ENCODE peak calls at places on chromosomes 12 and 14, in nine cellular contexts. One of them, this sample, is unnamed.

GRCh38 chr14:91246051-91246852 is 1.7 kb upstream of the GPR68 start:
- DNase-seq in MM.1S: peak
- DNase-seq in ascending aorta: no peak
- DNase-seq in AG10803: no peak
- DNase-seq in mesothelial cell of epicardium: no peak
- DNase-seq in thoracic aorta: no peak
- DNase-seq in AG09309: no peak
- DNase-seq in ovary: no peak
- DNase-seq in neural crest cell: no peak
- DNase-seq in this sample: no peak

GRCh38 chr14:96904201-96904600 is 107.0 kb downstream of the VRK1 start:
- DNase-seq in ovary: no peak
- DNase-seq in neural crest cell: no peak
- DNase-seq in AG10803: no peak
- DNase-seq in MM.1S: no peak
- DNase-seq in thoracic aorta: no peak
- DNase-seq in mesothelial cell of epicardium: no peak
- DNase-seq in AG09309: no peak
- DNase-seq in ascending aorta: no peak
- DNase-seq in this sample: no peak

GRCh38 chr12:213527-213932 is 427 bp downstream of the SLC6A12 start:
- DNase-seq in ovary: no peak
- DNase-seq in AG09309: no peak
- DNase-seq in AG10803: no peak
- DNase-seq in neural crest cell: no peak
- DNase-seq in thoracic aorta: no peak
- DNase-seq in ascending aorta: no peak
- DNase-seq in mesothelial cell of epicardium: no peak
- DNase-seq in MM.1S: no peak
- DNase-seq in this sample: no peak

GRCh38 chr12:39605996-39606395 is 13.6 kb downstream of the ABCD2 start:
- DNase-seq in MM.1S: no peak
- DNase-seq in thoracic aorta: no peak
- DNase-seq in mesothelial cell of epicardium: no peak
- DNase-seq in AG09309: no peak
- DNase-seq in ovary: no peak
- DNase-seq in AG10803: peak
- DNase-seq in ascending aorta: no peak
- DNase-seq in neural crest cell: no peak
- DNase-seq in this sample: no peak

GRCh38 chr14:39023939-39024871 is 78.8 kb downstream of the SEC23A start:
- DNase-seq in mesothelial cell of epicardium: no peak
- DNase-seq in ascending aorta: no peak
- DNase-seq in MM.1S: no peak
- DNase-seq in ovary: no peak
- DNase-seq in thoracic aorta: no peak
- DNase-seq in AG10803: no peak
- DNase-seq in neural crest cell: no peak
- DNase-seq in AG09309: no peak
- DNase-seq in this sample: no peak

GRCh38 chr12:52175411-52176350 is 16.1 kb downstream of the KRT80 start:
- DNase-seq in ovary: no peak
- DNase-seq in AG10803: no peak
- DNase-seq in mesothelial cell of epicardium: no peak
- DNase-seq in AG09309: no peak
- DNase-seq in neural crest cell: no peak
- DNase-seq in MM.1S: no peak
- DNase-seq in ascending aorta: no peak
- DNase-seq in thoracic aorta: no peak
- DNase-seq in this sample: no peak

GRCh38 chr14:93954900-93955891 is 21.2 kb downstream of the ASB2 start:
- DNase-seq in mesothelial cell of epicardium: no peak
- DNase-seq in ovary: no peak
- DNase-seq in neural crest cell: no peak
- DNase-seq in MM.1S: no peak
- DNase-seq in AG09309: no peak
- DNase-seq in ascending aorta: no peak
- DNase-seq in AG10803: no peak
- DNase-seq in thoracic aorta: no peak
- DNase-seq in this sample: peak

GRCh38 chr12:12537421-12537820 is 25.2 kb downstream of the DUSP16 start:
- DNase-seq in ovary: no peak
- DNase-seq in MM.1S: no peak
- DNase-seq in mesothelial cell of epicardium: no peak
- DNase-seq in thoracic aorta: no peak
- DNase-seq in neural crest cell: no peak
- DNase-seq in AG09309: no peak
- DNase-seq in AG10803: peak
- DNase-seq in ascending aorta: no peak
- DNase-seq in this sample: no peak

GRCh38 chr14:22870811-22871199 is 735 bp upstream of the LRP10 start:
- DNase-seq in AG09309: no peak
- DNase-seq in MM.1S: no peak
- DNase-seq in thoracic aorta: no peak
- DNase-seq in AG10803: no peak
- DNase-seq in ascending aorta: no peak
- DNase-seq in mesothelial cell of epicardium: no peak
- DNase-seq in ovary: no peak
- DNase-seq in neural crest cell: no peak
- DNase-seq in this sample: no peak

GRCh38 chr12:53219116-53219955 is 12.3 kb upstream of the ITGB7 start:
- DNase-seq in mesothelial cell of epicardium: no peak
- DNase-seq in AG10803: peak
- DNase-seq in neural crest cell: no peak
- DNase-seq in ascending aorta: no peak
- DNase-seq in thoracic aorta: no peak
- DNase-seq in ovary: no peak
- DNase-seq in AG09309: no peak
- DNase-seq in MM.1S: peak
- DNase-seq in this sample: peak

GRCh38 chr14:74019408-74019714 is 212 bp downstream of the BBOF1 start:
- DNase-seq in AG09309: no peak
- DNase-seq in ascending aorta: no peak
- DNase-seq in MM.1S: no peak
- DNase-seq in mesothelial cell of epicardium: no peak
- DNase-seq in neural crest cell: no peak
- DNase-seq in AG10803: no peak
- DNase-seq in thoracic aorta: no peak
- DNase-seq in ovary: no peak
- DNase-seq in this sample: no peak

GRCh38 chr14:28603606-28604005 is 163.0 kb upstream of the FOXG1 start:
- DNase-seq in AG10803: no peak
- DNase-seq in AG09309: no peak
- DNase-seq in MM.1S: no peak
- DNase-seq in ascending aorta: no peak
- DNase-seq in ovary: no peak
- DNase-seq in neural crest cell: no peak
- DNase-seq in mesothelial cell of epicardium: no peak
- DNase-seq in thoracic aorta: no peak
- DNase-seq in this sample: no peak

GRCh38 chr14:58249611-58250010 is 5.0 kb downstream of the PSMA3 start:
- DNase-seq in MM.1S: no peak
- DNase-seq in mesothelial cell of epicardium: no peak
- DNase-seq in AG09309: no peak
- DNase-seq in neural crest cell: no peak
- DNase-seq in thoracic aorta: no peak
- DNase-seq in ovary: no peak
- DNase-seq in AG10803: no peak
- DNase-seq in ascending aorta: no peak
- DNase-seq in this sample: no peak

GRCh38 chr14:91924871-91925726 is 22.4 kb downstream of the FBLN5 start:
- DNase-seq in thoracic aorta: no peak
- DNase-seq in ascending aorta: no peak
- DNase-seq in AG10803: peak
- DNase-seq in mesothelial cell of epicardium: peak
- DNase-seq in MM.1S: no peak
- DNase-seq in neural crest cell: no peak
- DNase-seq in AG09309: no peak
- DNase-seq in ovary: no peak
- DNase-seq in this sample: no peak

GRCh38 chr12:131608740-131609665 is 101.9 kb upstream of the SFSWAP start:
- DNase-seq in neural crest cell: peak
- DNase-seq in ascending aorta: no peak
- DNase-seq in AG10803: peak
- DNase-seq in AG09309: peak
- DNase-seq in MM.1S: no peak
- DNase-seq in mesothelial cell of epicardium: peak
- DNase-seq in ovary: peak
- DNase-seq in thoracic aorta: no peak
- DNase-seq in this sample: peak

GRCh38 chr12:33472299-33472698 is 32.7 kb upstream of the SYT10 start:
- DNase-seq in MM.1S: no peak
- DNase-seq in thoracic aorta: no peak
- DNase-seq in ascending aorta: no peak
- DNase-seq in AG10803: no peak
- DNase-seq in mesothelial cell of epicardium: no peak
- DNase-seq in ovary: no peak
- DNase-seq in AG09309: no peak
- DNase-seq in neural crest cell: no peak
- DNase-seq in this sample: no peak

GRCh38 chr14:105440554-105440900 is 20.9 kb downstream of the MTA1 start:
- DNase-seq in AG10803: no peak
- DNase-seq in MM.1S: no peak
- DNase-seq in neural crest cell: no peak
- DNase-seq in ovary: no peak
- DNase-seq in ascending aorta: no peak
- DNase-seq in thoracic aorta: no peak
- DNase-seq in AG09309: no peak
- DNase-seq in mesothelial cell of epicardium: no peak
- DNase-seq in this sample: no peak

GRCh38 chr12:112839386-112839972 is 47.9 kb downstream of the RPH3A start:
- DNase-seq in mesothelial cell of epicardium: peak
- DNase-seq in ovary: no peak
- DNase-seq in AG09309: peak
- DNase-seq in AG10803: peak
- DNase-seq in neural crest cell: no peak
- DNase-seq in ascending aorta: no peak
- DNase-seq in thoracic aorta: no peak
- DNase-seq in MM.1S: no peak
- DNase-seq in this sample: no peak

GRCh38 chr14:31886161-31886835 is 190.8 kb upstream of the ARHGAP5 start:
- DNase-seq in ovary: no peak
- DNase-seq in mesothelial cell of epicardium: no peak
- DNase-seq in AG10803: no peak
- DNase-seq in MM.1S: no peak
- DNase-seq in ascending aorta: no peak
- DNase-seq in neural crest cell: no peak
- DNase-seq in thoracic aorta: no peak
- DNase-seq in AG09309: no peak
- DNase-seq in this sample: no peak
- TF ChIP-seq CTCF in ovary: no peak
- TF ChIP-seq CTCF in mesothelial cell of epicardium: no peak
- TF ChIP-seq CTCF in AG10803: no peak
- TF ChIP-seq CTCF in MM.1S: no peak
- TF ChIP-seq CTCF in ascending aorta: no peak
- TF ChIP-seq CTCF in neural crest cell: no peak
- TF ChIP-seq CTCF in thoracic aorta: no peak
- TF ChIP-seq CTCF in AG09309: no peak
- TF ChIP-seq CTCF in this sample: no peak

GRCh38 chr12:96623155-96623554 is 133.8 kb downstream of the CFAP54 start:
- DNase-seq in AG09309: no peak
- DNase-seq in ovary: no peak
- DNase-seq in ascending aorta: no peak
- DNase-seq in mesothelial cell of epicardium: no peak
- DNase-seq in AG10803: no peak
- DNase-seq in neural crest cell: no peak
- DNase-seq in thoracic aorta: no peak
- DNase-seq in MM.1S: no peak
- DNase-seq in this sample: no peak

GRCh38 chr12:96617178-96617577 is 127.8 kb downstream of the CFAP54 start:
- DNase-seq in AG09309: no peak
- DNase-seq in ascending aorta: no peak
- DNase-seq in thoracic aorta: no peak
- DNase-seq in MM.1S: no peak
- DNase-seq in neural crest cell: no peak
- DNase-seq in ovary: no peak
- DNase-seq in mesothelial cell of epicardium: no peak
- DNase-seq in AG10803: no peak
- DNase-seq in this sample: no peak
- TF ChIP-seq CTCF in AG09309: no peak
- TF ChIP-seq CTCF in ascending aorta: no peak
- TF ChIP-seq CTCF in thoracic aorta: no peak
- TF ChIP-seq CTCF in MM.1S: peak
- TF ChIP-seq CTCF in neural crest cell: peak
- TF ChIP-seq CTCF in ovary: no peak
- TF ChIP-seq CTCF in mesothelial cell of epicardium: peak
- TF ChIP-seq CTCF in AG10803: no peak
- TF ChIP-seq CTCF in this sample: no peak

GRCh38 chr12:123761841-123762714 is at the start of gene DNAH10:
- DNase-seq in AG10803: no peak
- DNase-seq in AG09309: no peak
- DNase-seq in mesothelial cell of epicardium: peak
- DNase-seq in MM.1S: no peak
- DNase-seq in thoracic aorta: no peak
- DNase-seq in neural crest cell: peak
- DNase-seq in ovary: no peak
- DNase-seq in ascending aorta: no peak
- DNase-seq in this sample: peak
- TF ChIP-seq CTCF in AG10803: no peak
- TF ChIP-seq CTCF in AG09309: peak
- TF ChIP-seq CTCF in mesothelial cell of epicardium: peak
- TF ChIP-seq CTCF in MM.1S: no peak
- TF ChIP-seq CTCF in thoracic aorta: no peak
- TF ChIP-seq CTCF in neural crest cell: peak
- TF ChIP-seq CTCF in ovary: no peak
- TF ChIP-seq CTCF in ascending aorta: no peak
- TF ChIP-seq CTCF in this sample: peak

GRCh38 chr14:41925409-41925808 is 318.7 kb downstream of the LRFN5 start:
- DNase-seq in AG09309: no peak
- DNase-seq in mesothelial cell of epicardium: no peak
- DNase-seq in AG10803: peak
- DNase-seq in thoracic aorta: no peak
- DNase-seq in ascending aorta: no peak
- DNase-seq in ovary: no peak
- DNase-seq in MM.1S: no peak
- DNase-seq in neural crest cell: no peak
- DNase-seq in this sample: no peak
- TF ChIP-seq CTCF in AG09309: peak
- TF ChIP-seq CTCF in mesothelial cell of epicardium: no peak
- TF ChIP-seq CTCF in AG10803: peak
- TF ChIP-seq CTCF in thoracic aorta: no peak
- TF ChIP-seq CTCF in ascending aorta: no peak
- TF ChIP-seq CTCF in ovary: no peak
- TF ChIP-seq CTCF in MM.1S: peak
- TF ChIP-seq CTCF in neural crest cell: peak
- TF ChIP-seq CTCF in this sample: no peak